ENCODE peak calls at places on chromosomes 1 and 21, in ten cellular contexts. One of them, this sample, is unnamed.

GRCh38 chr1:236425031-236425663 is 31.1 kb downstream of the EDARADD start:
- DNase-seq in NCI-H1092: peak
- DNase-seq in anterior cingulate cortex: no peak
- DNase-seq in activated naive CD8-positive, alpha-beta T cell treated with anti-CD3 and anti-CD28 coated beads, Interleukin-2, amount 10 ng/mL, durations not matched to agents 7 days and 5 days: no peak
- DNase-seq in frontal cortex: no peak
- DNase-seq in fibroblast of lung: no peak
- DNase-seq in cardiac fibroblast: no peak
- DNase-seq in GM10248: peak
- DNase-seq in skeletal muscle cell: no peak
- DNase-seq in stimulated activated CD4-positive, alpha-beta T cell treated with anti-CD3 and anti-CD28 coated beads, TNF-alpha, amount 100 ng/mL, for 24 hours: no peak
- DNase-seq in this sample: peak

GRCh38 chr1:157431751-157432150 is 120.6 kb downstream of the FCRL5 start:
- DNase-seq in activated naive CD8-positive, alpha-beta T cell treated with anti-CD3 and anti-CD28 coated beads, Interleukin-2, amount 10 ng/mL, durations not matched to agents 7 days and 5 days: no peak
- DNase-seq in fibroblast of lung: peak
- DNase-seq in cardiac fibroblast: peak
- DNase-seq in NCI-H1092: no peak
- DNase-seq in frontal cortex: no peak
- DNase-seq in anterior cingulate cortex: no peak
- DNase-seq in GM10248: no peak
- DNase-seq in skeletal muscle cell: peak
- DNase-seq in stimulated activated CD4-positive, alpha-beta T cell treated with anti-CD3 and anti-CD28 coated beads, TNF-alpha, amount 100 ng/mL, for 24 hours: no peak
- DNase-seq in this sample: no peak

GRCh38 chr1:80924290-80924689 is 876.4 kb upstream of the ADGRL2 start:
- DNase-seq in cardiac fibroblast: no peak
- DNase-seq in skeletal muscle cell: no peak
- DNase-seq in stimulated activated CD4-positive, alpha-beta T cell treated with anti-CD3 and anti-CD28 coated beads, TNF-alpha, amount 100 ng/mL, for 24 hours: no peak
- DNase-seq in frontal cortex: no peak
- DNase-seq in fibroblast of lung: no peak
- DNase-seq in GM10248: no peak
- DNase-seq in anterior cingulate cortex: no peak
- DNase-seq in NCI-H1092: no peak
- DNase-seq in activated naive CD8-positive, alpha-beta T cell treated with anti-CD3 and anti-CD28 coated beads, Interleukin-2, amount 10 ng/mL, durations not matched to agents 7 days and 5 days: no peak
- DNase-seq in this sample: no peak

GRCh38 chr1:200873116-200873670 is 412 bp downstream of the GPR25 start:
- DNase-seq in NCI-H1092: peak
- DNase-seq in frontal cortex: no peak
- DNase-seq in GM10248: no peak
- DNase-seq in anterior cingulate cortex: no peak
- DNase-seq in activated naive CD8-positive, alpha-beta T cell treated with anti-CD3 and anti-CD28 coated beads, Interleukin-2, amount 10 ng/mL, durations not matched to agents 7 days and 5 days: no peak
- DNase-seq in skeletal muscle cell: no peak
- DNase-seq in fibroblast of lung: no peak
- DNase-seq in stimulated activated CD4-positive, alpha-beta T cell treated with anti-CD3 and anti-CD28 coated beads, TNF-alpha, amount 100 ng/mL, for 24 hours: no peak
- DNase-seq in cardiac fibroblast: no peak
- DNase-seq in this sample: no peak

GRCh38 chr1:167082511-167083027 is 7.6 kb downstream of the GPA33 start:
- DNase-seq in skeletal muscle cell: no peak
- DNase-seq in cardiac fibroblast: no peak
- DNase-seq in activated naive CD8-positive, alpha-beta T cell treated with anti-CD3 and anti-CD28 coated beads, Interleukin-2, amount 10 ng/mL, durations not matched to agents 7 days and 5 days: no peak
- DNase-seq in stimulated activated CD4-positive, alpha-beta T cell treated with anti-CD3 and anti-CD28 coated beads, TNF-alpha, amount 100 ng/mL, for 24 hours: no peak
- DNase-seq in fibroblast of lung: no peak
- DNase-seq in frontal cortex: no peak
- DNase-seq in NCI-H1092: no peak
- DNase-seq in GM10248: no peak
- DNase-seq in anterior cingulate cortex: no peak
- DNase-seq in this sample: no peak

GRCh38 chr1:935751-936231 is 12.1 kb downstream of the SAMD11 start:
- DNase-seq in anterior cingulate cortex: no peak
- DNase-seq in activated naive CD8-positive, alpha-beta T cell treated with anti-CD3 and anti-CD28 coated beads, Interleukin-2, amount 10 ng/mL, durations not matched to agents 7 days and 5 days: no peak
- DNase-seq in stimulated activated CD4-positive, alpha-beta T cell treated with anti-CD3 and anti-CD28 coated beads, TNF-alpha, amount 100 ng/mL, for 24 hours: no peak
- DNase-seq in NCI-H1092: peak
- DNase-seq in cardiac fibroblast: no peak
- DNase-seq in frontal cortex: no peak
- DNase-seq in skeletal muscle cell: no peak
- DNase-seq in fibroblast of lung: no peak
- DNase-seq in GM10248: no peak
- DNase-seq in this sample: no peak

GRCh38 chr1:3053366-3053980 is 15.5 kb upstream of the PRDM16 start:
- DNase-seq in stimulated activated CD4-positive, alpha-beta T cell treated with anti-CD3 and anti-CD28 coated beads, TNF-alpha, amount 100 ng/mL, for 24 hours: no peak
- DNase-seq in NCI-H1092: no peak
- DNase-seq in skeletal muscle cell: no peak
- DNase-seq in cardiac fibroblast: no peak
- DNase-seq in fibroblast of lung: no peak
- DNase-seq in frontal cortex: no peak
- DNase-seq in anterior cingulate cortex: no peak
- DNase-seq in activated naive CD8-positive, alpha-beta T cell treated with anti-CD3 and anti-CD28 coated beads, Interleukin-2, amount 10 ng/mL, durations not matched to agents 7 days and 5 days: no peak
- DNase-seq in GM10248: no peak
- DNase-seq in this sample: no peak

GRCh38 chr1:11823366-11824137 is 17.6 kb downstream of the CLCN6 start:
- DNase-seq in stimulated activated CD4-positive, alpha-beta T cell treated with anti-CD3 and anti-CD28 coated beads, TNF-alpha, amount 100 ng/mL, for 24 hours: no peak
- DNase-seq in anterior cingulate cortex: no peak
- DNase-seq in cardiac fibroblast: no peak
- DNase-seq in frontal cortex: no peak
- DNase-seq in GM10248: no peak
- DNase-seq in skeletal muscle cell: no peak
- DNase-seq in fibroblast of lung: peak
- DNase-seq in activated naive CD8-positive, alpha-beta T cell treated with anti-CD3 and anti-CD28 coated beads, Interleukin-2, amount 10 ng/mL, durations not matched to agents 7 days and 5 days: no peak
- DNase-seq in NCI-H1092: no peak
- DNase-seq in this sample: no peak

GRCh38 chr1:901108-901859 is 22.4 kb upstream of the SAMD11 start:
- DNase-seq in anterior cingulate cortex: no peak
- DNase-seq in NCI-H1092: no peak
- DNase-seq in frontal cortex: no peak
- DNase-seq in fibroblast of lung: no peak
- DNase-seq in GM10248: peak
- DNase-seq in skeletal muscle cell: no peak
- DNase-seq in stimulated activated CD4-positive, alpha-beta T cell treated with anti-CD3 and anti-CD28 coated beads, TNF-alpha, amount 100 ng/mL, for 24 hours: no peak
- DNase-seq in activated naive CD8-positive, alpha-beta T cell treated with anti-CD3 and anti-CD28 coated beads, Interleukin-2, amount 10 ng/mL, durations not matched to agents 7 days and 5 days: no peak
- DNase-seq in cardiac fibroblast: no peak
- DNase-seq in this sample: no peak

GRCh38 chr1:212284332-212284743 is 872 bp upstream of the PPP2R5A start:
- DNase-seq in fibroblast of lung: peak
- DNase-seq in frontal cortex: no peak
- DNase-seq in cardiac fibroblast: peak
- DNase-seq in activated naive CD8-positive, alpha-beta T cell treated with anti-CD3 and anti-CD28 coated beads, Interleukin-2, amount 10 ng/mL, durations not matched to agents 7 days and 5 days: no peak
- DNase-seq in anterior cingulate cortex: no peak
- DNase-seq in NCI-H1092: no peak
- DNase-seq in GM10248: no peak
- DNase-seq in skeletal muscle cell: no peak
- DNase-seq in stimulated activated CD4-positive, alpha-beta T cell treated with anti-CD3 and anti-CD28 coated beads, TNF-alpha, amount 100 ng/mL, for 24 hours: no peak
- DNase-seq in this sample: no peak

GRCh38 chr1:11594222-11594621 is 60.0 kb downstream of the FBXO2 start:
- DNase-seq in frontal cortex: no peak
- DNase-seq in skeletal muscle cell: peak
- DNase-seq in stimulated activated CD4-positive, alpha-beta T cell treated with anti-CD3 and anti-CD28 coated beads, TNF-alpha, amount 100 ng/mL, for 24 hours: no peak
- DNase-seq in GM10248: no peak
- DNase-seq in NCI-H1092: no peak
- DNase-seq in fibroblast of lung: peak
- DNase-seq in activated naive CD8-positive, alpha-beta T cell treated with anti-CD3 and anti-CD28 coated beads, Interleukin-2, amount 10 ng/mL, durations not matched to agents 7 days and 5 days: no peak
- DNase-seq in cardiac fibroblast: peak
- DNase-seq in anterior cingulate cortex: no peak
- DNase-seq in this sample: no peak

GRCh38 chr1:25641931-25642611 is 25.5 kb downstream of the MAN1C1 start:
- DNase-seq in cardiac fibroblast: peak
- DNase-seq in fibroblast of lung: peak
- DNase-seq in GM10248: no peak
- DNase-seq in anterior cingulate cortex: no peak
- DNase-seq in activated naive CD8-positive, alpha-beta T cell treated with anti-CD3 and anti-CD28 coated beads, Interleukin-2, amount 10 ng/mL, durations not matched to agents 7 days and 5 days: no peak
- DNase-seq in skeletal muscle cell: peak
- DNase-seq in stimulated activated CD4-positive, alpha-beta T cell treated with anti-CD3 and anti-CD28 coated beads, TNF-alpha, amount 100 ng/mL, for 24 hours: no peak
- DNase-seq in NCI-H1092: no peak
- DNase-seq in frontal cortex: no peak
- DNase-seq in this sample: no peak

GRCh38 chr1:221031890-221032222 is 152.6 kb downstream of the HLX start:
- DNase-seq in GM10248: no peak
- DNase-seq in fibroblast of lung: no peak
- DNase-seq in frontal cortex: no peak
- DNase-seq in NCI-H1092: no peak
- DNase-seq in anterior cingulate cortex: no peak
- DNase-seq in skeletal muscle cell: no peak
- DNase-seq in stimulated activated CD4-positive, alpha-beta T cell treated with anti-CD3 and anti-CD28 coated beads, TNF-alpha, amount 100 ng/mL, for 24 hours: no peak
- DNase-seq in cardiac fibroblast: peak
- DNase-seq in activated naive CD8-positive, alpha-beta T cell treated with anti-CD3 and anti-CD28 coated beads, Interleukin-2, amount 10 ng/mL, durations not matched to agents 7 days and 5 days: no peak
- DNase-seq in this sample: no peak

GRCh38 chr1:243568793-243569192 is 281.2 kb downstream of the AKT3 start:
- DNase-seq in NCI-H1092: no peak
- DNase-seq in GM10248: no peak
- DNase-seq in fibroblast of lung: peak
- DNase-seq in activated naive CD8-positive, alpha-beta T cell treated with anti-CD3 and anti-CD28 coated beads, Interleukin-2, amount 10 ng/mL, durations not matched to agents 7 days and 5 days: no peak
- DNase-seq in stimulated activated CD4-positive, alpha-beta T cell treated with anti-CD3 and anti-CD28 coated beads, TNF-alpha, amount 100 ng/mL, for 24 hours: no peak
- DNase-seq in anterior cingulate cortex: no peak
- DNase-seq in frontal cortex: no peak
- DNase-seq in cardiac fibroblast: peak
- DNase-seq in skeletal muscle cell: no peak
- DNase-seq in this sample: no peak

GRCh38 chr1:155893389-155894142 is 17.6 kb downstream of the RIT1 start:
- DNase-seq in skeletal muscle cell: peak
- DNase-seq in fibroblast of lung: peak
- DNase-seq in GM10248: no peak
- DNase-seq in NCI-H1092: no peak
- DNase-seq in activated naive CD8-positive, alpha-beta T cell treated with anti-CD3 and anti-CD28 coated beads, Interleukin-2, amount 10 ng/mL, durations not matched to agents 7 days and 5 days: no peak
- DNase-seq in cardiac fibroblast: peak
- DNase-seq in stimulated activated CD4-positive, alpha-beta T cell treated with anti-CD3 and anti-CD28 coated beads, TNF-alpha, amount 100 ng/mL, for 24 hours: no peak
- DNase-seq in anterior cingulate cortex: no peak
- DNase-seq in frontal cortex: no peak
- DNase-seq in this sample: peak

GRCh38 chr1:109201123-109201703 is 12.5 kb upstream of the SARS1 start:
- DNase-seq in skeletal muscle cell: peak
- DNase-seq in stimulated activated CD4-positive, alpha-beta T cell treated with anti-CD3 and anti-CD28 coated beads, TNF-alpha, amount 100 ng/mL, for 24 hours: peak
- DNase-seq in fibroblast of lung: peak
- DNase-seq in GM10248: peak
- DNase-seq in NCI-H1092: no peak
- DNase-seq in frontal cortex: peak
- DNase-seq in cardiac fibroblast: peak
- DNase-seq in activated naive CD8-positive, alpha-beta T cell treated with anti-CD3 and anti-CD28 coated beads, Interleukin-2, amount 10 ng/mL, durations not matched to agents 7 days and 5 days: no peak
- DNase-seq in anterior cingulate cortex: peak
- DNase-seq in this sample: peak

GRCh38 chr1:117674521-117675400 is 68.9 kb downstream of the TENT5C start:
- DNase-seq in activated naive CD8-positive, alpha-beta T cell treated with anti-CD3 and anti-CD28 coated beads, Interleukin-2, amount 10 ng/mL, durations not matched to agents 7 days and 5 days: no peak
- DNase-seq in frontal cortex: no peak
- DNase-seq in anterior cingulate cortex: no peak
- DNase-seq in fibroblast of lung: peak
- DNase-seq in stimulated activated CD4-positive, alpha-beta T cell treated with anti-CD3 and anti-CD28 coated beads, TNF-alpha, amount 100 ng/mL, for 24 hours: no peak
- DNase-seq in GM10248: peak
- DNase-seq in skeletal muscle cell: no peak
- DNase-seq in cardiac fibroblast: peak
- DNase-seq in NCI-H1092: no peak
- DNase-seq in this sample: no peak

GRCh38 chr21:36765229-36765628 is 66.3 kb downstream of the SIM2 start:
- DNase-seq in anterior cingulate cortex: no peak
- DNase-seq in frontal cortex: no peak
- DNase-seq in cardiac fibroblast: no peak
- DNase-seq in activated naive CD8-positive, alpha-beta T cell treated with anti-CD3 and anti-CD28 coated beads, Interleukin-2, amount 10 ng/mL, durations not matched to agents 7 days and 5 days: no peak
- DNase-seq in fibroblast of lung: peak
- DNase-seq in stimulated activated CD4-positive, alpha-beta T cell treated with anti-CD3 and anti-CD28 coated beads, TNF-alpha, amount 100 ng/mL, for 24 hours: no peak
- DNase-seq in GM10248: no peak
- DNase-seq in skeletal muscle cell: no peak
- DNase-seq in NCI-H1092: no peak
- DNase-seq in this sample: no peak

GRCh38 chr1:9536301-9536700 is 3.0 kb upstream of the SLC25A33 start:
- DNase-seq in frontal cortex: no peak
- DNase-seq in anterior cingulate cortex: no peak
- DNase-seq in NCI-H1092: no peak
- DNase-seq in GM10248: no peak
- DNase-seq in stimulated activated CD4-positive, alpha-beta T cell treated with anti-CD3 and anti-CD28 coated beads, TNF-alpha, amount 100 ng/mL, for 24 hours: no peak
- DNase-seq in activated naive CD8-positive, alpha-beta T cell treated with anti-CD3 and anti-CD28 coated beads, Interleukin-2, amount 10 ng/mL, durations not matched to agents 7 days and 5 days: no peak
- DNase-seq in skeletal muscle cell: no peak
- DNase-seq in fibroblast of lung: no peak
- DNase-seq in cardiac fibroblast: no peak
- DNase-seq in this sample: no peak

GRCh38 chr21:32921632-32922230 is 104.0 kb upstream of the OLIG2 start:
- DNase-seq in activated naive CD8-positive, alpha-beta T cell treated with anti-CD3 and anti-CD28 coated beads, Interleukin-2, amount 10 ng/mL, durations not matched to agents 7 days and 5 days: peak
- DNase-seq in GM10248: peak
- DNase-seq in skeletal muscle cell: no peak
- DNase-seq in NCI-H1092: no peak
- DNase-seq in anterior cingulate cortex: no peak
- DNase-seq in frontal cortex: no peak
- DNase-seq in fibroblast of lung: no peak
- DNase-seq in cardiac fibroblast: peak
- DNase-seq in stimulated activated CD4-positive, alpha-beta T cell treated with anti-CD3 and anti-CD28 coated beads, TNF-alpha, amount 100 ng/mL, for 24 hours: no peak
- DNase-seq in this sample: peak

GRCh38 chr1:2258996-2259395 is 30.9 kb downstream of the SKI start:
- DNase-seq in NCI-H1092: no peak
- DNase-seq in skeletal muscle cell: no peak
- DNase-seq in frontal cortex: no peak
- DNase-seq in cardiac fibroblast: no peak
- DNase-seq in fibroblast of lung: no peak
- DNase-seq in anterior cingulate cortex: no peak
- DNase-seq in stimulated activated CD4-positive, alpha-beta T cell treated with anti-CD3 and anti-CD28 coated beads, TNF-alpha, amount 100 ng/mL, for 24 hours: no peak
- DNase-seq in activated naive CD8-positive, alpha-beta T cell treated with anti-CD3 and anti-CD28 coated beads, Interleukin-2, amount 10 ng/mL, durations not matched to agents 7 days and 5 days: no peak
- DNase-seq in GM10248: no peak
- DNase-seq in this sample: peak

GRCh38 chr1:230314142-230314470 is 112.0 kb downstream of the PGBD5 start:
- DNase-seq in frontal cortex: no peak
- DNase-seq in stimulated activated CD4-positive, alpha-beta T cell treated with anti-CD3 and anti-CD28 coated beads, TNF-alpha, amount 100 ng/mL, for 24 hours: no peak
- DNase-seq in anterior cingulate cortex: no peak
- DNase-seq in skeletal muscle cell: no peak
- DNase-seq in fibroblast of lung: no peak
- DNase-seq in cardiac fibroblast: no peak
- DNase-seq in GM10248: no peak
- DNase-seq in activated naive CD8-positive, alpha-beta T cell treated with anti-CD3 and anti-CD28 coated beads, Interleukin-2, amount 10 ng/mL, durations not matched to agents 7 days and 5 days: no peak
- DNase-seq in NCI-H1092: no peak
- DNase-seq in this sample: no peak

GRCh38 chr21:44533891-44534627 is 5.9 kb downstream of the KRTAP10-1 start:
- DNase-seq in activated naive CD8-positive, alpha-beta T cell treated with anti-CD3 and anti-CD28 coated beads, Interleukin-2, amount 10 ng/mL, durations not matched to agents 7 days and 5 days: no peak
- DNase-seq in stimulated activated CD4-positive, alpha-beta T cell treated with anti-CD3 and anti-CD28 coated beads, TNF-alpha, amount 100 ng/mL, for 24 hours: no peak
- DNase-seq in fibroblast of lung: no peak
- DNase-seq in skeletal muscle cell: no peak
- DNase-seq in GM10248: no peak
- DNase-seq in anterior cingulate cortex: no peak
- DNase-seq in NCI-H1092: no peak
- DNase-seq in cardiac fibroblast: no peak
- DNase-seq in frontal cortex: no peak
- DNase-seq in this sample: no peak

GRCh38 chr1:67522001-67522441 is 91.8 kb upstream of the SERBP1 start:
- DNase-seq in frontal cortex: no peak
- DNase-seq in stimulated activated CD4-positive, alpha-beta T cell treated with anti-CD3 and anti-CD28 coated beads, TNF-alpha, amount 100 ng/mL, for 24 hours: no peak
- DNase-seq in anterior cingulate cortex: no peak
- DNase-seq in cardiac fibroblast: no peak
- DNase-seq in GM10248: no peak
- DNase-seq in NCI-H1092: no peak
- DNase-seq in activated naive CD8-positive, alpha-beta T cell treated with anti-CD3 and anti-CD28 coated beads, Interleukin-2, amount 10 ng/mL, durations not matched to agents 7 days and 5 days: no peak
- DNase-seq in fibroblast of lung: no peak
- DNase-seq in skeletal muscle cell: no peak
- DNase-seq in this sample: no peak

GRCh38 chr21:28587748-28588147 is 404.9 kb downstream of the LTN1 start:
- DNase-seq in fibroblast of lung: no peak
- DNase-seq in anterior cingulate cortex: no peak
- DNase-seq in NCI-H1092: no peak
- DNase-seq in skeletal muscle cell: peak
- DNase-seq in GM10248: no peak
- DNase-seq in activated naive CD8-positive, alpha-beta T cell treated with anti-CD3 and anti-CD28 coated beads, Interleukin-2, amount 10 ng/mL, durations not matched to agents 7 days and 5 days: no peak
- DNase-seq in cardiac fibroblast: peak
- DNase-seq in stimulated activated CD4-positive, alpha-beta T cell treated with anti-CD3 and anti-CD28 coated beads, TNF-alpha, amount 100 ng/mL, for 24 hours: no peak
- DNase-seq in frontal cortex: no peak
- DNase-seq in this sample: no peak

GRCh38 chr1:202304370-202304769 is 37.4 kb downstream of the UBE2T start:
- DNase-seq in cardiac fibroblast: no peak
- DNase-seq in stimulated activated CD4-positive, alpha-beta T cell treated with anti-CD3 and anti-CD28 coated beads, TNF-alpha, amount 100 ng/mL, for 24 hours: no peak
- DNase-seq in anterior cingulate cortex: no peak
- DNase-seq in NCI-H1092: no peak
- DNase-seq in activated naive CD8-positive, alpha-beta T cell treated with anti-CD3 and anti-CD28 coated beads, Interleukin-2, amount 10 ng/mL, durations not matched to agents 7 days and 5 days: no peak
- DNase-seq in frontal cortex: no peak
- DNase-seq in fibroblast of lung: no peak
- DNase-seq in GM10248: no peak
- DNase-seq in skeletal muscle cell: no peak
- DNase-seq in this sample: no peak

GRCh38 chr21:33266050-33266783 is at the start of gene IL10RB:
- DNase-seq in fibroblast of lung: peak
- DNase-seq in skeletal muscle cell: no peak
- DNase-seq in activated naive CD8-positive, alpha-beta T cell treated with anti-CD3 and anti-CD28 coated beads, Interleukin-2, amount 10 ng/mL, durations not matched to agents 7 days and 5 days: peak
- DNase-seq in anterior cingulate cortex: peak
- DNase-seq in NCI-H1092: peak
- DNase-seq in stimulated activated CD4-positive, alpha-beta T cell treated with anti-CD3 and anti-CD28 coated beads, TNF-alpha, amount 100 ng/mL, for 24 hours: peak
- DNase-seq in frontal cortex: peak
- DNase-seq in GM10248: peak
- DNase-seq in cardiac fibroblast: peak
- DNase-seq in this sample: peak

GRCh38 chr1:15445390-15446122 is 7.3 kb downstream of the CTRC start:
- DNase-seq in activated naive CD8-positive, alpha-beta T cell treated with anti-CD3 and anti-CD28 coated beads, Interleukin-2, amount 10 ng/mL, durations not matched to agents 7 days and 5 days: no peak
- DNase-seq in GM10248: no peak
- DNase-seq in frontal cortex: no peak
- DNase-seq in fibroblast of lung: no peak
- DNase-seq in stimulated activated CD4-positive, alpha-beta T cell treated with anti-CD3 and anti-CD28 coated beads, TNF-alpha, amount 100 ng/mL, for 24 hours: no peak
- DNase-seq in anterior cingulate cortex: no peak
- DNase-seq in skeletal muscle cell: no peak
- DNase-seq in cardiac fibroblast: no peak
- DNase-seq in NCI-H1092: no peak
- DNase-seq in this sample: no peak